ENCODE peak calls at places on chromosomes 11 and 22, in eight cellular contexts. One of them, this sample, is unnamed.

GRCh38 chr11:62267050-62267449 is 2.9 kb upstream of the SCGB2A2 start:
- DNase-seq in GM13977: no peak
- DNase-seq in ecto neural progenitor cell: no peak
- DNase-seq in cardiac muscle cell: no peak
- DNase-seq in Peyer's patch: no peak
- DNase-seq in stimulated activated CD4-positive, alpha-beta T cell treated with anti-CD3 and anti-CD28 coated beads, Interleukin-4, amount 100 ng/mL, for 48 hours: no peak
- DNase-seq in myocyte: no peak
- DNase-seq in activated CD4-positive, CD25-positive, alpha-beta regulatory T cell treated with anti-CD3 and anti-CD28 coated beads, Interleukin-2, amount 50 U/mL, for 16 hours: no peak
- DNase-seq in this sample: no peak

GRCh38 chr11:285021-285893 is 3.7 kb upstream of the PGGHG start:
- DNase-seq in GM13977: no peak
- DNase-seq in activated CD4-positive, CD25-positive, alpha-beta regulatory T cell treated with anti-CD3 and anti-CD28 coated beads, Interleukin-2, amount 50 U/mL, for 16 hours: no peak
- DNase-seq in stimulated activated CD4-positive, alpha-beta T cell treated with anti-CD3 and anti-CD28 coated beads, Interleukin-4, amount 100 ng/mL, for 48 hours: no peak
- DNase-seq in Peyer's patch: no peak
- DNase-seq in cardiac muscle cell: no peak
- DNase-seq in myocyte: no peak
- DNase-seq in ecto neural progenitor cell: no peak
- DNase-seq in this sample: no peak

GRCh38 chr22:40320687-40321086 is 25.6 kb upstream of the ADSL start:
- DNase-seq in GM13977: no peak
- DNase-seq in cardiac muscle cell: no peak
- DNase-seq in Peyer's patch: no peak
- DNase-seq in activated CD4-positive, CD25-positive, alpha-beta regulatory T cell treated with anti-CD3 and anti-CD28 coated beads, Interleukin-2, amount 50 U/mL, for 16 hours: no peak
- DNase-seq in stimulated activated CD4-positive, alpha-beta T cell treated with anti-CD3 and anti-CD28 coated beads, Interleukin-4, amount 100 ng/mL, for 48 hours: no peak
- DNase-seq in ecto neural progenitor cell: no peak
- DNase-seq in myocyte: no peak
- DNase-seq in this sample: no peak

GRCh38 chr11:134901955-134902707 is 490.1 kb upstream of the B3GAT1 start:
- DNase-seq in cardiac muscle cell: no peak
- DNase-seq in myocyte: no peak
- DNase-seq in Peyer's patch: no peak
- DNase-seq in stimulated activated CD4-positive, alpha-beta T cell treated with anti-CD3 and anti-CD28 coated beads, Interleukin-4, amount 100 ng/mL, for 48 hours: no peak
- DNase-seq in ecto neural progenitor cell: no peak
- DNase-seq in activated CD4-positive, CD25-positive, alpha-beta regulatory T cell treated with anti-CD3 and anti-CD28 coated beads, Interleukin-2, amount 50 U/mL, for 16 hours: no peak
- DNase-seq in GM13977: no peak
- DNase-seq in this sample: no peak

GRCh38 chr22:22748297-22748743 is 103.9 kb downstream of the GGTLC2 start:
- DNase-seq in cardiac muscle cell: no peak
- DNase-seq in myocyte: peak
- DNase-seq in activated CD4-positive, CD25-positive, alpha-beta regulatory T cell treated with anti-CD3 and anti-CD28 coated beads, Interleukin-2, amount 50 U/mL, for 16 hours: no peak
- DNase-seq in GM13977: no peak
- DNase-seq in ecto neural progenitor cell: no peak
- DNase-seq in Peyer's patch: peak
- DNase-seq in stimulated activated CD4-positive, alpha-beta T cell treated with anti-CD3 and anti-CD28 coated beads, Interleukin-4, amount 100 ng/mL, for 48 hours: peak
- DNase-seq in this sample: no peak

GRCh38 chr11:110305169-110306018 is 9.0 kb upstream of the RDX start:
- DNase-seq in ecto neural progenitor cell: no peak
- DNase-seq in cardiac muscle cell: no peak
- DNase-seq in GM13977: no peak
- DNase-seq in stimulated activated CD4-positive, alpha-beta T cell treated with anti-CD3 and anti-CD28 coated beads, Interleukin-4, amount 100 ng/mL, for 48 hours: no peak
- DNase-seq in activated CD4-positive, CD25-positive, alpha-beta regulatory T cell treated with anti-CD3 and anti-CD28 coated beads, Interleukin-2, amount 50 U/mL, for 16 hours: no peak
- DNase-seq in myocyte: no peak
- DNase-seq in Peyer's patch: no peak
- DNase-seq in this sample: no peak

GRCh38 chr11:114080219-114080618 is 20.7 kb downstream of the ZBTB16 start:
- DNase-seq in activated CD4-positive, CD25-positive, alpha-beta regulatory T cell treated with anti-CD3 and anti-CD28 coated beads, Interleukin-2, amount 50 U/mL, for 16 hours: no peak
- DNase-seq in myocyte: peak
- DNase-seq in Peyer's patch: peak
- DNase-seq in ecto neural progenitor cell: no peak
- DNase-seq in cardiac muscle cell: no peak
- DNase-seq in stimulated activated CD4-positive, alpha-beta T cell treated with anti-CD3 and anti-CD28 coated beads, Interleukin-4, amount 100 ng/mL, for 48 hours: no peak
- DNase-seq in GM13977: no peak
- DNase-seq in this sample: no peak

GRCh38 chr11:72380132-72380503 is 54.2 kb downstream of the CLPB start:
- DNase-seq in ecto neural progenitor cell: no peak
- DNase-seq in cardiac muscle cell: no peak
- DNase-seq in GM13977: no peak
- DNase-seq in Peyer's patch: no peak
- DNase-seq in stimulated activated CD4-positive, alpha-beta T cell treated with anti-CD3 and anti-CD28 coated beads, Interleukin-4, amount 100 ng/mL, for 48 hours: no peak
- DNase-seq in myocyte: peak
- DNase-seq in activated CD4-positive, CD25-positive, alpha-beta regulatory T cell treated with anti-CD3 and anti-CD28 coated beads, Interleukin-2, amount 50 U/mL, for 16 hours: no peak
- DNase-seq in this sample: no peak

This sample was measured in NCI-H1048.